ENCODE peak calls at places on chromosomes 1 and 21, in four cellular contexts. G is cardiac muscle cell; P is activated CD8-positive, alpha-beta memory T cell treated with anti-CD3 and anti-CD28 coated beads, Interleukin-2, amount 50 U/mL, for 4 hours; C is AG08396. T is an unnamed sample.

GRCh38 chr1:9774744-9775679 is 48.8 kb downstream of the CLSTN1 start:
- DNase-seq in C (no peak), P (no peak), G (no peak), T (no peak)

GRCh38 chr21:37737996-37738395 is 178.3 kb downstream of the KCNJ6 start:
- DNase-seq in G (no peak), P (no peak), C (no peak), T (no peak)

GRCh38 chr1:20641986-20642385 is 8.7 kb downstream of the PINK1 start:
- DNase-seq in C (no peak), G (no peak), P (no peak), T (no peak)

GRCh38 chr1:208008534-208008933 is 97.6 kb upstream of the CD34 start:
- DNase-seq in P (no peak), C (no peak), G (no peak), T (no peak)

GRCh38 chr1:155463865-155464264 is 98.7 kb downstream of the ASH1L start:
- DNase-seq in C (peak), P (no peak), G (peak), T (peak)

GRCh38 chr21:30282850-30283249 is at the start of gene KRTAP24-1:
- DNase-seq in P (no peak), C (no peak), G (no peak), T (no peak)

GRCh38 chr1:152024228-152024627 is 12.6 kb downstream of the S100A11 start:
- DNase-seq in C (no peak), G (no peak), P (no peak), T (no peak)

GRCh38 chr1:40951943-40952743 is 27.4 kb upstream of the CTPS1 start:
- DNase-seq in G (peak), P (peak), C (peak), T (no peak)

GRCh38 chr1:40248429-40248828 is 692 bp downstream of the TMCO2 start:
- DNase-seq in G (peak), C (no peak), P (no peak), T (no peak)

GRCh38 chr21:32702702-32703101 is 25.1 kb downstream of the SYNJ1 start:
- DNase-seq in G (peak), C (peak), P (no peak), T (peak)

GRCh38 chr1:94199398-94199797 is 38.0 kb downstream of the ARHGAP29 start:
- DNase-seq in C (no peak), G (no peak), P (no peak), T (no peak)

GRCh38 chr1:95118019-95118499 is 904 bp downstream of the TLCD4 start:
- DNase-seq in G (peak), P (peak), C (no peak), T (peak)

GRCh38 chr1:172845371-172845770 is 186.5 kb downstream of the FASLG start:
- DNase-seq in C (no peak), G (peak), P (peak), T (peak)

GRCh38 chr1:190046231-190046630 is 431.4 kb downstream of the BRINP3 start:
- DNase-seq in P (no peak), C (no peak), G (peak), T (no peak)

T was measured in fibroblast of lung.